ENCODE peak calls at places on chromosomes 6 and 20, in five cellular contexts. H is lower lobe of right lung, W is aorta, K is AG09309, L is IMR-90. X is an unnamed sample.

GRCh38 chr6:117263353-117263927 is 1.9 kb upstream of the VGLL2 start:
- DNase-seq in W (no peak), K (no peak), L (no peak), H (no peak), X (no peak)

GRCh38 chr6:168730931-168731716 is 290.1 kb downstream of the SMOC2 start:
- DNase-seq in K (no peak), H (no peak), L (no peak), W (no peak), X (no peak)

GRCh38 chr6:170393807-170394399 is 87.3 kb downstream of the FAM120B start:
- DNase-seq in W (no peak), L (peak; percentile 19), K (no peak), H (no peak), X (no peak)

GRCh38 chr20:53202781-53203180 is 230.6 kb downstream of the TSHZ2 start:
- DNase-seq in L (no peak), H (no peak), K (no peak), W (no peak), X (peak; percentile 22)

GRCh38 chr6:150142657-150143501 is at the start of gene PPP1R14C:
- DNase-seq in L (no peak), K (no peak), H (peak; percentile 74), W (peak; percentile 55), X (peak; percentile 54)

GRCh38 chr6:34536251-34536958 is 19.7 kb downstream of the SPDEF start:
- DNase-seq in W (no peak), H (no peak), K (no peak), L (no peak), X (peak; percentile 10)

GRCh38 chr20:10672579-10673127 is 1.1 kb downstream of the JAG1 start:
- DNase-seq in L (peak; percentile 67), W (peak; percentile 78), H (peak; percentile 80), K (no peak), X (no peak)

GRCh38 chr20:62411479-62412193 is 4.6 kb upstream of the CABLES2 start:
- DNase-seq in L (no peak), W (no peak), K (no peak), H (no peak), X (no peak)

GRCh38 chr6:170010665-170011232 is 259.3 kb downstream of the ERMARD start:
- DNase-seq in L (no peak), W (no peak), K (no peak), H (no peak), X (no peak)

GRCh38 chr20:36820073-36820472 is 46.5 kb upstream of the DSN1 start:
- DNase-seq in L (no peak), W (no peak), H (no peak), K (no peak), X (no peak)

GRCh38 chr6:134519456-134519855 is 201.5 kb upstream of the SGK1 start:
- DNase-seq in W (peak; percentile 75), H (peak; percentile 67), K (no peak), L (peak; percentile 51), X (no peak)

GRCh38 chr6:44049163-44049988 is 77.9 kb downstream of the MRPL14 start:
- DNase-seq in L (peak; percentile 62), W (peak; percentile 36), H (peak; percentile 28), K (no peak), X (peak; percentile 73)

GRCh38 chr20:62908971-62909791 is 17.1 kb downstream of the DIDO1 start:
- DNase-seq in H (peak; percentile 25), L (no peak), W (no peak), K (no peak), X (no peak)

GRCh38 chr6:158409451-158409850 is 97.2 kb downstream of the TULP4 start:
- DNase-seq in K (peak; percentile 38), H (no peak), L (peak; percentile 75), W (no peak), X (no peak)

GRCh38 chr6:3823671-3824070 is 25.5 kb upstream of the FAM50B start:
- DNase-seq in L (no peak), H (no peak), K (no peak), W (no peak), X (no peak)

GRCh38 chr6:169618526-169619490 is 83.0 kb downstream of the WDR27 start:
- DNase-seq in L (peak; percentile 97), W (no peak), K (peak; percentile 99), H (no peak), X (peak; percentile 55)

GRCh38 chr6:75296811-75297779 is 12.5 kb upstream of the TMEM30A start:
- DNase-seq in H (no peak), L (peak; percentile 71), W (no peak), K (peak; percentile 16), X (peak; percentile 73)

GRCh38 chr20:38290829-38291581 is 13.0 kb upstream of the BPI start:
- DNase-seq in H (no peak), L (peak; percentile 95), W (peak; percentile 74), K (peak; percentile 35), X (peak; percentile 60)

GRCh38 chr6:56850618-56851017 is 104.3 kb upstream of the BEND6 start:
- DNase-seq in K (no peak), W (no peak), H (no peak), L (no peak), X (no peak)

GRCh38 chr6:56845027-56845426 is 109.9 kb upstream of the BEND6 start:
- DNase-seq in L (no peak), K (no peak), W (no peak), H (no peak), X (no peak)

GRCh38 chr6:56851104-56851503 is 103.8 kb upstream of the BEND6 start:
- DNase-seq in K (no peak), L (peak; percentile 74), W (no peak), H (no peak), X (no peak)

GRCh38 chr6:56849876-56850275 is 105.0 kb upstream of the BEND6 start:
- DNase-seq in H (no peak), L (peak; percentile 81), K (no peak), W (no peak), X (no peak)

GRCh38 chr6:56848105-56848504 is 106.8 kb upstream of the BEND6 start:
- DNase-seq in W (no peak), H (no peak), L (no peak), K (no peak), X (no peak)
- H3K4me3 ChIP-seq in W (no peak overlapping the region), H (no peak overlapping the region), L (no peak overlapping the region), K (no peak overlapping the region), X (no peak overlapping the region)

DNA sequence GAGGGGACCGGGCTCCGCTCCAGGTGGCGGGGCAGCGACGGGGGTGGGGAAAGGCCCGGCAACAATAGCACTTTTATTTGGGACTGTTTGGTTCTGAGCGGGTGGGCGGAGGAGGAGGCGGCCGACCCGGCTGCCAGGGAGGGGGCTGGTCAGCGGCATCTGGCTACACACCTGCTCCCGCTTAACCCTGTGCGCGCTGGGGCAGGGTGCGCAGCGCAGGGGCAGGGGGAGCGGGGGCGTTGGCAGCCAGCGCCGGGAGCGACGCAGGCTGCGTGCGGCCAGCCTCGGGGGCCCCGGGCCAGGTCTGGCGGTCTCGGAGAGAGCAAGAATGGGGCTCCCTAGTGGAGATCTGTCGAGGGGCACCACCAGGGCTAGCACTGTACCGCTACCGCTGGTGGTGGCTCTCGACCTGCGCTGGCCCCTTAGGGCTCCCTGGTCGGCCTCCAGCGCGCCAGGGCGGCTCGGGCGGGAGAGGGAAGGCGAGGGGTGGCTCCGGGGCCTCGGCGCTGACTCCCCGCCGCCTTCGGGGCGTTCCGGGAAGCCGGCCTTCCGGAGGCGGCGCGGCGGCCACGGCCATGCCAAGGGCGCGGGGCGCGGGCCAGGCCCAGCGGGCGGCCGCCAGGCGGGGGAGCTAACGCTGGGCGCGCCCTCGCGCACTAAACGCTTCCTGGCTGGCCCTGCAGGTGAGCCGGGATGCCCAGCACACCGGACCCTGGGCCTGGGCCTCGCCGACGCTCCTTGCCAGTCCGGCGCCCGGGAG is 92.4 kb downstream of the NCR2 start:
- DNase-seq in L (no peak), K (no peak), H (peak; percentile 68), W (peak; percentile 79), X (peak; percentile 10)
- H3K4me3 ChIP-seq in L (no peak overlapping the region), K (peak overlapping the region; percentile 24), H (peak overlapping the region; percentile 57), W (peak overlapping the region; percentile 29), X (peak overlapping the region; percentile 31)

GRCh38 chr6:106163446-106163965 is 77.4 kb downstream of the PRDM1 start:
- DNase-seq in K (peak; percentile 61), H (peak; percentile 55), L (peak; percentile 76), W (peak; percentile 69), X (no peak)

GRCh38 chr6:106162926-106163325 is 76.8 kb downstream of the PRDM1 start:
- DNase-seq in K (no peak), W (no peak), L (no peak), H (no peak), X (no peak)

GRCh38 chr6:106165885-106166485 is 79.8 kb downstream of the PRDM1 start:
- DNase-seq in W (no peak), L (peak; percentile 77), H (no peak), K (no peak), X (peak; percentile 40)

GRCh38 chr6:106161893-106162292 is 75.8 kb downstream of the PRDM1 start:
- DNase-seq in H (no peak), L (no peak), K (no peak), W (no peak), X (no peak)

DNA sequence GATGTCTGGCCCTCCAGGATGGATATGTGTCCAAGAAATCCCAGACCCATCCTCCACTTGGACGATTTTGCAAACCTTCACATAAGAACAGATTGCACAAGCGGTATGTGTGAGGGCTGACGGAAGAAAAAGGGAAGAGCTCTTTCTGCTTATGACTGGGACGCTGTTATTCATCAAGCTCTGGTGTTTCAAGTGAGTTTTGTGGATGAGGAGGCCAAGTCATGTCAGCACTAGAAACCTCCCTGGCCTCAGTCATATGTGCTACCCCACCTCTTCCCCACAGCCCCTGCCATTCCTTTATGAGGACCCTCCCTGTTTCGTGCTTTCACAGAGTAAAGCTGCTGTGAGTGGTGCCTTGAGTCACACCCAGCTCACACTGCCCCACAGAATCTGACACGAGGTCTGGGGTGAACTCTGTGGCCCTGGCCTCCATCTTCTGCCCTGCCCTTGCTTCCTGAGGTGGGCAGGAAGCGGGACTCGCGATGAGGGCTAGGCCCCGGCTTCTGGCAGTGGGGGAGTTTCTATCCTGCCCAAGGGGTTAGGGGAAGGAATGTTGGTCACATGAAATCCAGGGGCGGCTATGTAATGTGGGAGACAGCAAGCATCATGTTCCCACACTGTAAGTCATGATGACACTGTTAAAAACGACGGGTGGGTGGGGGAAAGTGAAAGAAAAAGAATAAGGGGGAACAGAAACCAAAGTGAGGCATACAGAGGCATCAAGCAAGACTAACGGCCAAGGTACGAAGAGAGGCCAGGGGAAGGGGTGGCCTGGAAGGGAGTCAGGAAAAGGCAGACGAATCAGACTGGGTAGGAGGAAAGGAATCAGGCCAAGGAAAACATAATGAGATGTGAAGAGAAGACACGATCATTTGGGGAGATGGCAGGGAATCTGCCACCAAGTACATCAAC is 78.1 kb downstream of the PRDM1 start:
- DNase-seq in L (peak; percentile 79), K (peak; percentile 87), H (no peak), W (peak; percentile 65), X (no peak)
- H3K4me3 ChIP-seq in L (no peak overlapping the region), K (no peak overlapping the region), H (peak overlapping the region; percentile 17), W (no peak overlapping the region), X (no peak overlapping the region)

DNA sequence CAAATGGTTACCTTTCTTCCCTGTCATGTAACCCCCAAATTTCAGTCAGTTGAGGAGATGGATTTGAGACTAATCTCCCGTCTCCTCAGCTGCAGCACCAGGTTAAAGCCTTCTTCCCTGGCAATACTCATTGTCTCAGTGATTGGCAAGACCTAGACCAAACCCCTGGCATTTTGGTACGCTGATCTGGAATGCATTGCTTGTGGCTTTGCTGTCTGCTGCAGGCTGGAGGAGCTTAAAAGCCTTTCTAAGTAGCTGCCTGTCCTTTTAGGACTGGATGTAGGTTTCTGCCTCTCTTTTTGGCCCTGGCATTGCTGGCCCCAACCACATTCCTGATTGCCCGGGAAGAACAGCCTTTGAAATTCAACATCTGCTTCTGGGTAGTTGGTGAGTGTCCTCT is 729.6 kb upstream of the GJE1 start:
- DNase-seq in L (no peak), H (no peak), W (no peak), K (no peak), X (no peak)
- H3K4me3 ChIP-seq in L (no peak overlapping the region), H (no peak overlapping the region), W (no peak overlapping the region), K (no peak overlapping the region), X (no peak overlapping the region)